ENCODE peak calls at places on chromosome 17, in six cellular contexts. R is mammary epithelial cell, V is AG09309, F is neural progenitor cell, E is ovary, I is left ventricle myocardium inferior. C is an unnamed sample.

GRCh38 chr17:58158181-58158580 is 8.6 kb upstream of the OR4D2 start:
- DNase-seq in F (no peak), I (no peak), E (no peak), V (no peak), R (no peak), C (no peak)

GRCh38 chr17:58315750-58316149 is 12.8 kb downstream of the TSPOAP1 start:
- DNase-seq in V (no peak), R (no peak), F (no peak), I (no peak), E (no peak), C (no peak)

GRCh38 chr17:45229681-45230409 is 8.2 kb downstream of the FMNL1 start:
- DNase-seq in I (peak; percentile 54), F (no peak), R (no peak), E (no peak), V (no peak), C (no peak)

GRCh38 chr17:40317345-40317873 is 8.4 kb downstream of the RARA start:
- DNase-seq in E (peak; percentile 64), F (peak; percentile 85), R (peak; percentile 67), V (no peak), I (peak; percentile 57), C (no peak)

GRCh38 chr17:75814900-75815373 is 29.3 kb downstream of the UNC13D start:
- DNase-seq in E (peak; percentile 22), F (no peak), R (peak; percentile 78), I (no peak), V (peak; percentile 23), C (peak; percentile 24)

GRCh38 chr17:41894791-41895331 is 23.9 kb downstream of the ACLY start:
- DNase-seq in R (no peak), E (peak; percentile 44), V (peak; percentile 91), I (no peak), F (no peak), C (peak; percentile 78)

GRCh38 chr17:62995377-62995885 is 29.4 kb downstream of the TANC2 start:
- DNase-seq in E (no peak), F (peak; percentile 51), R (peak; percentile 43), I (no peak), V (no peak), C (peak; percentile 10)

GRCh38 chr17:13775450-13775849 is 173.7 kb upstream of the HS3ST3A1 start:
- DNase-seq in F (no peak), E (no peak), R (peak; percentile 80), I (no peak), V (no peak), C (no peak)

GRCh38 chr17:34622862-34623261 is 43.5 kb downstream of the TMEM132E start:
- DNase-seq in I (no peak), E (no peak), F (no peak), V (no peak), R (no peak), C (no peak)

GRCh38 chr17:47733047-47733413 is at the start of gene TBX21:
- DNase-seq in E (no peak), I (peak; percentile 57), V (no peak), R (no peak), F (peak; percentile 95), C (no peak)

GRCh38 chr17:45906237-45906636 is 11.9 kb downstream of the MAPT start:
- DNase-seq in E (no peak), R (no peak), I (no peak), F (no peak), V (no peak), C (no peak)

GRCh38 chr17:74772071-74772470 is 4.1 kb downstream of the NAT9 start:
- DNase-seq in F (no peak), R (no peak), E (no peak), I (no peak), V (no peak), C (no peak)

GRCh38 chr17:48549909-48550308 is 5.0 kb upstream of the HOXB2 start:
- DNase-seq in I (no peak), V (no peak), R (peak; percentile 57), F (no peak), E (no peak), C (no peak)

GRCh38 chr17:78107976-78108725 is 20.4 kb downstream of the TMC6 start:
- DNase-seq in E (no peak), I (peak; percentile 12), R (no peak), V (no peak), F (no peak), C (no peak)

GRCh38 chr17:55068862-55069771 is 100.6 kb downstream of the STXBP4 start:
- DNase-seq in E (no peak), R (no peak), F (no peak), I (no peak), V (no peak), C (no peak)

GRCh38 chr17:37274432-37274831 is 101.4 kb upstream of the C17orf78 start:
- DNase-seq in V (no peak), I (no peak), E (no peak), R (no peak), F (no peak), C (no peak)

GRCh38 chr17:79531191-79531590 is 79.7 kb downstream of the RBFOX3 start:
- DNase-seq in F (no peak), R (no peak), I (no peak), V (no peak), E (no peak), C (no peak)

GRCh38 chr17:79834575-79835469 is 4.4 kb downstream of the CBX4 start:
- DNase-seq in F (peak; percentile 77), E (no peak), R (no peak), V (no peak), I (no peak), C (no peak)

GRCh38 chr17:63538693-63539595 is 11.3 kb upstream of the DCAF7 start:
- DNase-seq in I (no peak), V (no peak), R (no peak), F (no peak), E (no peak), C (no peak)

GRCh38 chr17:56679148-56679766 is 85.8 kb downstream of the NOG start:
- DNase-seq in F (peak; percentile 69), I (no peak), E (no peak), V (no peak), R (peak; percentile 34), C (no peak)
- H3K4me3 ChIP-seq in F (peak overlapping the region; percentile 60), I (peak overlapping the region; percentile 53), E (no peak overlapping the region), V (peak overlapping the region; percentile 10), R (no peak overlapping the region), C (peak overlapping the region; percentile 19)

DNA sequence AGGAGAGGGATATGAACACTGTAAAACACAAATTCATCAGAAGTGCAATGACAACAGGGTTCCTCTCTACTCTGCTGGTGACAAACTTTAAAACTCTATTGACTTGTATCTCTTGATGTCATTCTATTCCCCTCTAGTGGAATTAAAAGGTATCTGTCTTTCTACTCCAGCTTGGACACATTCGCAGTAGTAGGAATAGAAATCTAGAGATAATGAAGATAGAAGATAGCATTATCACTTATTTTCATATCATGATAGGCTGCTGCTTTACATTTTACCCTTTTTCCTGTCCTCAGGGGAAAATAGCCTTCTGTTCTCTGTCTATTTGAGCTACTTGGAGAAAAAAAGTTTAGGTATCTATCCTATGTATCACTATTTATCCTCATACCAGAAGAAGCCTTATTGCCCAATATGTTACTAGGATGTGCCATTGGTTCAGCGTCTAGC is 209.6 kb upstream of the CACNG5 start:
- DNase-seq in R (peak; percentile 19), V (no peak), E (no peak), F (peak; percentile 14), I (no peak), C (no peak)
- TF ChIP-seq CTCF in R (peak; percentile 50), V (peak; percentile 44), E (peak; percentile 22), F (peak; percentile 69), I (peak; percentile 67), C (peak; percentile 22)

DNA sequence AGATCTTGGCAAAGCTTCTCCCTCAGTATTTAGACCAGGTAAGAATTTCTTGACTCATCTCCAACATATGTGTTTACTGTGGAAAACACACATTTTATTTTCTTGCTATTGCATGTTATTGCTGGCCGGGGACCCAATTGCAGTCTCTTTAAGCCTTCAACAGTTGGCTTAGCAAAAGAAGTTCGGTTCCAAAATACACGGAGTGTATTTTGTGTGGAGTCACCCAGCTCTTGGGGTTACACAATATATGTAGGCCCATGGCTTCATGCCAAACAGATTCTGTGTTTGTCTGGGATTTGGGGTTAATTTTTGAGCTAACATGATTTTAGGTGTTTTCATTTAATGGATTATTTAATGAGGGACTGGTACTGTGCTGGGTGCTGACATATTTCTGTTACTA is 4.0 kb downstream of the ALDH3A2 start:
- DNase-seq in I (no peak), R (no peak), V (no peak), F (no peak), E (no peak), C (no peak)
- H3K4me3 ChIP-seq in I (no peak overlapping the region), R (no peak overlapping the region), V (no peak overlapping the region), F (no peak overlapping the region), E (no peak overlapping the region), C (no peak overlapping the region)

GRCh38 chr17:28854457-28855382 is at the start of gene ERAL1:
- DNase-seq in F (peak; percentile 94), V (peak; percentile 51), I (peak; percentile 79), R (peak; percentile 85), E (peak; percentile 80), C (peak; percentile 68)
- TF ChIP-seq CTCF in F (no peak), V (peak; percentile 19), I (no peak), R (peak; percentile 8), E (no peak), C (peak; percentile 6)

DNA sequence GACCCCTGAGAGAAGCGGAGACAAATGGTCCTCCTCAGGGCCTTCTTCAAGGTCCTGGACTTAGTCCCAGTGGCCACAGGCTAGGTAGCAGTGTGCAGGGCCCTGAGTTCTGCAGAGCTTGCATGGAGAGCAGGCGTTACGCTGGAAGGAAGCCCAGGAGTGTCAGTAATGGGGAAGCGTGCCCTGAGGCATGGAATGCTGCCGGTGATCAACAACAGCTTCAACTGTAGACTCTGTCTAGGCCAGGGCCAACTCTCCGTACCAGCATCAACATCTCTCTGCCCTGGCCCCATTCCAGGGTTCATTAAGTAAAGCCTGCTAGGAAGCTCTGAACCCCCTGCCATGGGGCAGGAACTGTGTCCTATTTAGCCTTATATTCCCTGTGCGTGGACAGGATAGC is 568 bp upstream of the TNK1 start:
- DNase-seq in I (peak; percentile 63), V (peak; percentile 11), R (no peak), E (peak; percentile 54), F (no peak), C (no peak)
- H3K4me3 ChIP-seq in I (peak overlapping the region; percentile 63), V (peak overlapping the region; percentile 31), R (peak overlapping the region; percentile 57), E (peak overlapping the region; percentile 43), F (peak overlapping the region; percentile 61), C (no peak overlapping the region)